ENCODE peak calls at places on chromosomes 5 and 9, in nine cellular contexts. One of them, this sample, is unnamed.

GRCh38 chr9:27539479-27540441 is 10.1 kb upstream of the MOB3B start:
- DNase-seq in fibroblast of mammary gland: peak
- DNase-seq in IMR-90: peak
- DNase-seq in CD8-positive, alpha-beta T cell: no peak
- DNase-seq in left ventricle myocardium inferior: no peak
- DNase-seq in BJ: peak
- DNase-seq in GM23338: no peak
- DNase-seq in adrenal gland: no peak
- DNase-seq in AG04449: peak
- DNase-seq in this sample: no peak

GRCh38 chr9:89038354-89039091 is 47.3 kb downstream of the S1PR3 start:
- DNase-seq in fibroblast of mammary gland: peak
- DNase-seq in IMR-90: peak
- DNase-seq in CD8-positive, alpha-beta T cell: no peak
- DNase-seq in left ventricle myocardium inferior: no peak
- DNase-seq in BJ: peak
- DNase-seq in GM23338: no peak
- DNase-seq in adrenal gland: peak
- DNase-seq in AG04449: peak
- DNase-seq in this sample: no peak

GRCh38 chr5:68330564-68330963 is 115.0 kb downstream of the PIK3R1 start:
- DNase-seq in fibroblast of mammary gland: peak
- DNase-seq in IMR-90: peak
- DNase-seq in CD8-positive, alpha-beta T cell: no peak
- DNase-seq in left ventricle myocardium inferior: no peak
- DNase-seq in BJ: no peak
- DNase-seq in GM23338: no peak
- DNase-seq in adrenal gland: no peak
- DNase-seq in AG04449: no peak
- DNase-seq in this sample: no peak

GRCh38 chr5:180173875-180174586 is 35.0 kb downstream of the RASGEF1C start:
- DNase-seq in fibroblast of mammary gland: peak
- DNase-seq in IMR-90: peak
- DNase-seq in CD8-positive, alpha-beta T cell: no peak
- DNase-seq in left ventricle myocardium inferior: no peak
- DNase-seq in BJ: no peak
- DNase-seq in GM23338: no peak
- DNase-seq in adrenal gland: no peak
- DNase-seq in AG04449: no peak
- DNase-seq in this sample: no peak

GRCh38 chr9:19162026-19162366 is 34.7 kb upstream of the PLIN2 start:
- DNase-seq in fibroblast of mammary gland: no peak
- DNase-seq in IMR-90: no peak
- DNase-seq in CD8-positive, alpha-beta T cell: no peak
- DNase-seq in left ventricle myocardium inferior: no peak
- DNase-seq in BJ: no peak
- DNase-seq in GM23338: no peak
- DNase-seq in adrenal gland: no peak
- DNase-seq in AG04449: no peak
- DNase-seq in this sample: no peak

GRCh38 chr5:145825751-145826180 is 9.4 kb downstream of the PRELID2 start:
- DNase-seq in fibroblast of mammary gland: peak
- DNase-seq in IMR-90: peak
- DNase-seq in CD8-positive, alpha-beta T cell: no peak
- DNase-seq in left ventricle myocardium inferior: no peak
- DNase-seq in BJ: no peak
- DNase-seq in GM23338: peak
- DNase-seq in adrenal gland: no peak
- DNase-seq in AG04449: no peak
- DNase-seq in this sample: no peak

GRCh38 chr9:36191696-36192095 is 975 bp downstream of the CLTA start:
- DNase-seq in fibroblast of mammary gland: no peak
- DNase-seq in IMR-90: no peak
- DNase-seq in CD8-positive, alpha-beta T cell: no peak
- DNase-seq in left ventricle myocardium inferior: no peak
- DNase-seq in BJ: no peak
- DNase-seq in GM23338: no peak
- DNase-seq in adrenal gland: no peak
- DNase-seq in AG04449: no peak
- DNase-seq in this sample: peak

GRCh38 chr5:113156271-113156878 is 179.8 kb downstream of the DCP2 start:
- DNase-seq in fibroblast of mammary gland: no peak
- DNase-seq in IMR-90: no peak
- DNase-seq in CD8-positive, alpha-beta T cell: no peak
- DNase-seq in left ventricle myocardium inferior: no peak
- DNase-seq in BJ: no peak
- DNase-seq in GM23338: no peak
- DNase-seq in adrenal gland: no peak
- DNase-seq in AG04449: no peak
- DNase-seq in this sample: no peak

GRCh38 chr5:133189881-133190280 is 138.1 kb downstream of the HSPA4 start:
- DNase-seq in fibroblast of mammary gland: no peak
- DNase-seq in IMR-90: no peak
- DNase-seq in CD8-positive, alpha-beta T cell: no peak
- DNase-seq in left ventricle myocardium inferior: no peak
- DNase-seq in BJ: no peak
- DNase-seq in GM23338: no peak
- DNase-seq in adrenal gland: no peak
- DNase-seq in AG04449: no peak
- DNase-seq in this sample: no peak

GRCh38 chr9:571066-571465 is 270.4 kb upstream of the DMRT1 start:
- DNase-seq in fibroblast of mammary gland: no peak
- DNase-seq in IMR-90: no peak
- DNase-seq in CD8-positive, alpha-beta T cell: no peak
- DNase-seq in left ventricle myocardium inferior: no peak
- DNase-seq in BJ: no peak
- DNase-seq in GM23338: no peak
- DNase-seq in adrenal gland: no peak
- DNase-seq in AG04449: no peak
- DNase-seq in this sample: no peak

GRCh38 chr9:132411091-132411508 is 1.1 kb downstream of the CFAP77 start:
- DNase-seq in fibroblast of mammary gland: peak
- DNase-seq in IMR-90: peak
- DNase-seq in CD8-positive, alpha-beta T cell: peak
- DNase-seq in left ventricle myocardium inferior: peak
- DNase-seq in BJ: no peak
- DNase-seq in GM23338: peak
- DNase-seq in adrenal gland: no peak
- DNase-seq in AG04449: no peak
- DNase-seq in this sample: peak

GRCh38 chr5:68484307-68485068 is 268.9 kb downstream of the PIK3R1 start:
- DNase-seq in fibroblast of mammary gland: peak
- DNase-seq in IMR-90: peak
- DNase-seq in CD8-positive, alpha-beta T cell: no peak
- DNase-seq in left ventricle myocardium inferior: no peak
- DNase-seq in BJ: peak
- DNase-seq in GM23338: no peak
- DNase-seq in adrenal gland: no peak
- DNase-seq in AG04449: peak
- DNase-seq in this sample: no peak

GRCh38 chr5:126519637-126520592 is 75.1 kb downstream of the ALDH7A1 start:
- DNase-seq in fibroblast of mammary gland: peak
- DNase-seq in IMR-90: peak
- DNase-seq in CD8-positive, alpha-beta T cell: no peak
- DNase-seq in left ventricle myocardium inferior: peak
- DNase-seq in BJ: no peak
- DNase-seq in GM23338: no peak
- DNase-seq in adrenal gland: peak
- DNase-seq in AG04449: no peak
- DNase-seq in this sample: no peak

DNA sequence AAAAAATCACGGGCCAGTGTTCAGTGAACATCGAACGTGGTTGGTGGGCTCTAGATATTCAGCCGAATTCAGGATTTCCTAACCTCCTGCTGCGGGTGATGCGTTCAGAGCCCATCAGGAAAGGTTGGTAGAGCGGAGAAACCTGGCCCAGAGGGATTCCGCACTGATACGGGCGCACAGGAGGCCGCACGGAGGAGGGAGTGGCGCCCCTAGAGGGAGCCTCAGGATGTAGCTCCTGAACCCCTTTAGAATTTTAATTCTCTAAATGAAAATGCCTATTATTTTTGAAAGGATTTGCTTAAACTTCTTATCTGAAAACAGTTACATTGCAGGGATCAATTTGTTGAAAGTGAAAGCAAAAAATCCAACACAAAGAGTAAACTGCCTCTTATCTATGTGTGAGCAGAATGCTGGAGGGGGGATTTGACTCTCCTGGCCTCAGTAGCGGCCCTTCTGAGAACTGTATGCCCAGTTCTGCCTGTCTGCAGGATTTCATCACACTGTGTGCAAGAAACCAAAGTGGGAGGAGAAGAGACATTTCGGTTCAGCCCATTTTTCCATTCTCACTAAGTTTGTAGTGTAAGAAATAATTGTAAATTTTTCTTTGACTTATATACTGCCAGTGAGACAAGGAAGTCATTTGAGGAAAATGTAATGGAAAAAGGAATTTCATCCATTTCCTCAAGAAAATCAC is 75.9 kb downstream of the TENT4A start:
- DNase-seq in fibroblast of mammary gland: no peak
- DNase-seq in IMR-90: no peak
- DNase-seq in CD8-positive, alpha-beta T cell: no peak
- DNase-seq in left ventricle myocardium inferior: no peak
- DNase-seq in BJ: no peak
- DNase-seq in GM23338: no peak
- DNase-seq in adrenal gland: no peak
- DNase-seq in AG04449: no peak
- DNase-seq in this sample: no peak
- TF ChIP-seq CTCF in fibroblast of mammary gland: no peak
- TF ChIP-seq CTCF in IMR-90: peak
- TF ChIP-seq CTCF in CD8-positive, alpha-beta T cell: no peak
- TF ChIP-seq CTCF in left ventricle myocardium inferior: no peak
- TF ChIP-seq CTCF in BJ: no peak
- TF ChIP-seq CTCF in GM23338: no peak
- TF ChIP-seq CTCF in adrenal gland: no peak
- TF ChIP-seq CTCF in AG04449: no peak
- TF ChIP-seq CTCF in this sample: no peak

DNA sequence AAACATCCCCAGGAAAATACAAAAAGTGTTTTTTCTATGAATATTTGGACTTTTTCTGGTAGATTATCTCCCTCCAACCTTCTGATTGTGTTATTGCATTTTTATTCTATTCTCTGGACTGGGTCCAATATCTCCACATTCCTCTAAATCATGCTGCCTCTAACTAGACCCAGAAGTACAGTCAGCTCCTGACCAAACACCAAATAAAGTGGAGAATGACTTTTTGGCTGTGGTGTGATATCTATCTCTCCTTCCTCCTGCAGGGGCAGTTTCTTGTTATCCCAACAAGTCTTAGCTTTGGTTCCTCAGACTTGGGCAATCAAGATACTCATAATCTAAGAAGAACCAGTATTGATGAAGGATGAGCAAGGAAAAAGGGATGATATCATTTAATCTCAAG is 3.2 kb upstream of the RAI14 start:
- DNase-seq in fibroblast of mammary gland: peak
- DNase-seq in IMR-90: peak
- DNase-seq in CD8-positive, alpha-beta T cell: no peak
- DNase-seq in left ventricle myocardium inferior: no peak
- DNase-seq in BJ: peak
- DNase-seq in GM23338: no peak
- DNase-seq in adrenal gland: no peak
- DNase-seq in AG04449: no peak
- DNase-seq in this sample: no peak
- TF ChIP-seq CTCF in fibroblast of mammary gland: no peak
- TF ChIP-seq CTCF in IMR-90: no peak
- TF ChIP-seq CTCF in CD8-positive, alpha-beta T cell: no peak
- TF ChIP-seq CTCF in left ventricle myocardium inferior: no peak
- TF ChIP-seq CTCF in BJ: peak
- TF ChIP-seq CTCF in GM23338: no peak
- TF ChIP-seq CTCF in adrenal gland: no peak
- TF ChIP-seq CTCF in AG04449: no peak
- TF ChIP-seq CTCF in this sample: no peak

GRCh38 chr9:86589273-86589672 is 235.1 kb upstream of the TUT7 start:
- DNase-seq in fibroblast of mammary gland: no peak
- DNase-seq in IMR-90: no peak
- DNase-seq in CD8-positive, alpha-beta T cell: no peak
- DNase-seq in left ventricle myocardium inferior: no peak
- DNase-seq in BJ: no peak
- DNase-seq in GM23338: peak
- DNase-seq in adrenal gland: no peak
- DNase-seq in AG04449: no peak
- DNase-seq in this sample: no peak
- TF ChIP-seq CTCF in fibroblast of mammary gland: peak
- TF ChIP-seq CTCF in IMR-90: no peak
- TF ChIP-seq CTCF in CD8-positive, alpha-beta T cell: no peak
- TF ChIP-seq CTCF in left ventricle myocardium inferior: no peak
- TF ChIP-seq CTCF in BJ: no peak
- TF ChIP-seq CTCF in GM23338: peak
- TF ChIP-seq CTCF in adrenal gland: no peak
- TF ChIP-seq CTCF in AG04449: no peak
- TF ChIP-seq CTCF in this sample: no peak

GRCh38 chr9:109704546-109704945 is 75.5 kb upstream of the PALM2AKAP2 start:
- DNase-seq in fibroblast of mammary gland: no peak
- DNase-seq in IMR-90: no peak
- DNase-seq in CD8-positive, alpha-beta T cell: no peak
- DNase-seq in left ventricle myocardium inferior: no peak
- DNase-seq in BJ: no peak
- DNase-seq in GM23338: no peak
- DNase-seq in adrenal gland: no peak
- DNase-seq in AG04449: no peak
- DNase-seq in this sample: no peak

GRCh38 chr9:109709881-109710280 is 70.1 kb upstream of the PALM2AKAP2 start:
- DNase-seq in fibroblast of mammary gland: no peak
- DNase-seq in IMR-90: no peak
- DNase-seq in CD8-positive, alpha-beta T cell: no peak
- DNase-seq in left ventricle myocardium inferior: no peak
- DNase-seq in BJ: no peak
- DNase-seq in GM23338: no peak
- DNase-seq in adrenal gland: no peak
- DNase-seq in AG04449: no peak
- DNase-seq in this sample: no peak

GRCh38 chr9:109708507-109708945 is 71.5 kb upstream of the PALM2AKAP2 start:
- DNase-seq in fibroblast of mammary gland: no peak
- DNase-seq in IMR-90: peak
- DNase-seq in CD8-positive, alpha-beta T cell: no peak
- DNase-seq in left ventricle myocardium inferior: no peak
- DNase-seq in BJ: peak
- DNase-seq in GM23338: no peak
- DNase-seq in adrenal gland: no peak
- DNase-seq in AG04449: peak
- DNase-seq in this sample: no peak

GRCh38 chr9:109707355-109707754 is 72.6 kb upstream of the PALM2AKAP2 start:
- DNase-seq in fibroblast of mammary gland: no peak
- DNase-seq in IMR-90: no peak
- DNase-seq in CD8-positive, alpha-beta T cell: no peak
- DNase-seq in left ventricle myocardium inferior: peak
- DNase-seq in BJ: no peak
- DNase-seq in GM23338: no peak
- DNase-seq in adrenal gland: no peak
- DNase-seq in AG04449: no peak
- DNase-seq in this sample: no peak

DNA sequence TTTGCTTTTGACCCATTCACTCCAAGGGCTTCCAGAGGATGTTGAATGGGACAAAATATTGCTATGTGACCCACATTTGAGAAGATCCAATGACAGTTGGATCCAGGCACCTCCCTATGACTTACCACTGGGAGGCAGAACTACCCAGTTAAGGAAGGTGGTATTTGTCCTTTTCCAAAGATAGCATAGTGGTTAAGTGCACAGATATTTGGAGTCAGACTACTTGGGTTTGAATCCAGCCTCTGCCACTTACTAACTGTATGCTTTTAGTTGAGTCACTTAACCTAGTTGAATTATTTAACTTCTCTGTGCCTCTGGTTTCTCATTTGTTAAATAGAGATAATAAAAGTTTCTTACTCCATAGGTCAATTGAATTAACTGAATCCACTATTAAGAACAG is 74.5 kb upstream of the PALM2AKAP2 start:
- DNase-seq in fibroblast of mammary gland: peak
- DNase-seq in IMR-90: peak
- DNase-seq in CD8-positive, alpha-beta T cell: no peak
- DNase-seq in left ventricle myocardium inferior: no peak
- DNase-seq in BJ: no peak
- DNase-seq in GM23338: peak
- DNase-seq in adrenal gland: no peak
- DNase-seq in AG04449: peak
- DNase-seq in this sample: no peak
- TF ChIP-seq CTCF in fibroblast of mammary gland: peak
- TF ChIP-seq CTCF in IMR-90: no peak
- TF ChIP-seq CTCF in CD8-positive, alpha-beta T cell: no peak
- TF ChIP-seq CTCF in left ventricle myocardium inferior: peak
- TF ChIP-seq CTCF in BJ: peak
- TF ChIP-seq CTCF in GM23338: no peak
- TF ChIP-seq CTCF in adrenal gland: no peak
- TF ChIP-seq CTCF in AG04449: no peak
- TF ChIP-seq CTCF in this sample: no peak

This sample was measured in nephron progenitor cell.